ENCODE peak calls at places on chromosome 10, in seven cellular contexts. One of them, this sample, is unnamed.

GRCh38 chr10:43944742-43945730 is 296.4 kb upstream of the ZNF32 start:
- ATAC-seq in upper lobe of left lung: no peak
- ATAC-seq in GM12878: no peak
- ATAC-seq in heart left ventricle: peak; percentile 29
- ATAC-seq in body of pancreas: no peak
- ATAC-seq in HepG2: no peak
- ATAC-seq in A549: no peak
- ATAC-seq in this sample: no peak

GRCh38 chr10:953836-954235 is 22.3 kb upstream of the LARP4B start:
- ATAC-seq in upper lobe of left lung: no peak
- ATAC-seq in GM12878: no peak
- ATAC-seq in heart left ventricle: no peak
- ATAC-seq in body of pancreas: no peak
- ATAC-seq in HepG2: peak; percentile 25
- ATAC-seq in A549: no peak
- ATAC-seq in this sample: no peak

GRCh38 chr10:89164920-89165319 is 42.2 kb downstream of the CH25H start:
- ATAC-seq in upper lobe of left lung: no peak
- ATAC-seq in GM12878: no peak
- ATAC-seq in heart left ventricle: no peak
- ATAC-seq in body of pancreas: peak; percentile 59
- ATAC-seq in HepG2: peak; percentile 78
- ATAC-seq in A549: no peak
- ATAC-seq in this sample: no peak

GRCh38 chr10:35712486-35712885 is 70.4 kb upstream of the FZD8 start:
- ATAC-seq in upper lobe of left lung: no peak
- ATAC-seq in GM12878: no peak
- ATAC-seq in heart left ventricle: no peak
- ATAC-seq in body of pancreas: no peak
- ATAC-seq in HepG2: no peak
- ATAC-seq in A549: no peak
- ATAC-seq in this sample: no peak

GRCh38 chr10:70169011-70169410 is 1.3 kb downstream of the SAR1A start:
- ATAC-seq in upper lobe of left lung: no peak
- ATAC-seq in GM12878: no peak
- ATAC-seq in heart left ventricle: no peak
- ATAC-seq in body of pancreas: no peak
- ATAC-seq in HepG2: no peak
- ATAC-seq in A549: no peak
- ATAC-seq in this sample: no peak

GRCh38 chr10:71761541-71762113 is 11.7 kb downstream of the VSIR start:
- ATAC-seq in upper lobe of left lung: no peak
- ATAC-seq in GM12878: peak; percentile 55
- ATAC-seq in heart left ventricle: no peak
- ATAC-seq in body of pancreas: no peak
- ATAC-seq in HepG2: peak; percentile 66
- ATAC-seq in A549: no peak
- ATAC-seq in this sample: no peak

GRCh38 chr10:71622656-71623055 is 96.9 kb downstream of the C10orf105 start:
- ATAC-seq in upper lobe of left lung: no peak
- ATAC-seq in GM12878: no peak
- ATAC-seq in heart left ventricle: no peak
- ATAC-seq in body of pancreas: no peak
- ATAC-seq in HepG2: no peak
- ATAC-seq in A549: no peak
- ATAC-seq in this sample: no peak

GRCh38 chr10:122120008-122120744 is 131.2 kb downstream of the TACC2 start:
- ATAC-seq in upper lobe of left lung: no peak
- ATAC-seq in GM12878: no peak
- ATAC-seq in heart left ventricle: no peak
- ATAC-seq in body of pancreas: no peak
- ATAC-seq in HepG2: no peak
- ATAC-seq in A549: no peak
- ATAC-seq in this sample: no peak

GRCh38 chr10:97102441-97102840 is 83.3 kb downstream of the SLIT1 start:
- ATAC-seq in upper lobe of left lung: no peak
- ATAC-seq in GM12878: no peak
- ATAC-seq in heart left ventricle: peak; percentile 83
- ATAC-seq in body of pancreas: no peak
- ATAC-seq in HepG2: no peak
- ATAC-seq in A549: no peak
- ATAC-seq in this sample: no peak

GRCh38 chr10:24716295-24716694 is 7.4 kb downstream of the ARHGAP21 start:
- ATAC-seq in upper lobe of left lung: no peak
- ATAC-seq in GM12878: peak; percentile 70
- ATAC-seq in heart left ventricle: no peak
- ATAC-seq in body of pancreas: peak; percentile 20
- ATAC-seq in HepG2: no peak
- ATAC-seq in A549: no peak
- ATAC-seq in this sample: no peak

GRCh38 chr10:25531662-25532061 is 356.9 kb downstream of the GPR158 start:
- ATAC-seq in upper lobe of left lung: no peak
- ATAC-seq in GM12878: no peak
- ATAC-seq in heart left ventricle: no peak
- ATAC-seq in body of pancreas: no peak
- ATAC-seq in HepG2: no peak
- ATAC-seq in A549: no peak
- ATAC-seq in this sample: no peak

GRCh38 chr10:84534168-84534567 is 205.8 kb downstream of the CCSER2 start:
- ATAC-seq in upper lobe of left lung: no peak
- ATAC-seq in GM12878: peak; percentile 35
- ATAC-seq in heart left ventricle: no peak
- ATAC-seq in body of pancreas: no peak
- ATAC-seq in HepG2: no peak
- ATAC-seq in A549: no peak
- ATAC-seq in this sample: no peak

GRCh38 chr10:84632866-84633265 is 304.5 kb downstream of the CCSER2 start:
- ATAC-seq in upper lobe of left lung: no peak
- ATAC-seq in GM12878: no peak
- ATAC-seq in heart left ventricle: no peak
- ATAC-seq in body of pancreas: no peak
- ATAC-seq in HepG2: no peak
- ATAC-seq in A549: peak; percentile 50
- ATAC-seq in this sample: no peak

GRCh38 chr10:1403508-1404230 is 333.7 kb downstream of the ADARB2 start:
- ATAC-seq in upper lobe of left lung: no peak
- ATAC-seq in GM12878: peak; percentile 30
- ATAC-seq in heart left ventricle: no peak
- ATAC-seq in body of pancreas: no peak
- ATAC-seq in HepG2: peak; percentile 61
- ATAC-seq in A549: no peak
- ATAC-seq in this sample: no peak

GRCh38 chr10:47030191-47030698 is 119.0 kb downstream of the PTPN20 start:
- ATAC-seq in upper lobe of left lung: peak; percentile 39
- ATAC-seq in GM12878: no peak
- ATAC-seq in heart left ventricle: peak; percentile 22
- ATAC-seq in body of pancreas: no peak
- ATAC-seq in HepG2: no peak
- ATAC-seq in A549: no peak
- ATAC-seq in this sample: peak; percentile 38

GRCh38 chr10:74598891-74599566 is 227.4 kb upstream of the KAT6B start:
- ATAC-seq in upper lobe of left lung: peak; percentile 32
- ATAC-seq in GM12878: peak; percentile 95
- ATAC-seq in heart left ventricle: peak; percentile 81
- ATAC-seq in body of pancreas: peak; percentile 21
- ATAC-seq in HepG2: no peak
- ATAC-seq in A549: no peak
- ATAC-seq in this sample: no peak

GRCh38 chr10:44926771-44927751 is 15.9 kb downstream of the TMEM72 start:
- ATAC-seq in upper lobe of left lung: no peak
- ATAC-seq in GM12878: no peak
- ATAC-seq in heart left ventricle: no peak
- ATAC-seq in body of pancreas: peak; percentile 72
- ATAC-seq in HepG2: peak; percentile 76
- ATAC-seq in A549: no peak
- ATAC-seq in this sample: peak; percentile 59

GRCh38 chr10:63369711-63370110 is 96.1 kb downstream of the JMJD1C start:
- ATAC-seq in upper lobe of left lung: no peak
- ATAC-seq in GM12878: no peak
- ATAC-seq in heart left ventricle: no peak
- ATAC-seq in body of pancreas: no peak
- ATAC-seq in HepG2: no peak
- ATAC-seq in A549: no peak
- ATAC-seq in this sample: no peak

GRCh38 chr10:45809829-45810228 is 37.5 kb downstream of the AGAP4 start:
- ATAC-seq in upper lobe of left lung: no peak
- ATAC-seq in GM12878: no peak
- ATAC-seq in heart left ventricle: no peak
- ATAC-seq in body of pancreas: no peak
- ATAC-seq in HepG2: no peak
- ATAC-seq in A549: no peak
- ATAC-seq in this sample: no peak

GRCh38 chr10:17716161-17716560 is 35.8 kb upstream of the TMEM236 start:
- ATAC-seq in upper lobe of left lung: no peak
- ATAC-seq in GM12878: no peak
- ATAC-seq in heart left ventricle: no peak
- ATAC-seq in body of pancreas: no peak
- ATAC-seq in HepG2: no peak
- ATAC-seq in A549: no peak
- ATAC-seq in this sample: no peak

GRCh38 chr10:4607681-4608080 is 218.3 kb upstream of the AKR1E2 start:
- ATAC-seq in upper lobe of left lung: no peak
- ATAC-seq in GM12878: no peak
- ATAC-seq in heart left ventricle: no peak
- ATAC-seq in body of pancreas: no peak
- ATAC-seq in HepG2: no peak
- ATAC-seq in A549: no peak
- ATAC-seq in this sample: no peak

GRCh38 chr10:29669149-29669548 is 34.4 kb upstream of the SVIL start:
- ATAC-seq in upper lobe of left lung: peak; percentile 52
- ATAC-seq in GM12878: peak; percentile 38
- ATAC-seq in heart left ventricle: peak; percentile 43
- ATAC-seq in body of pancreas: no peak
- ATAC-seq in HepG2: no peak
- ATAC-seq in A549: no peak
- ATAC-seq in this sample: peak; percentile 65

GRCh38 chr10:70358446-70358845 is 24.0 kb downstream of the LRRC20 start:
- ATAC-seq in upper lobe of left lung: no peak
- ATAC-seq in GM12878: no peak
- ATAC-seq in heart left ventricle: no peak
- ATAC-seq in body of pancreas: no peak
- ATAC-seq in HepG2: no peak
- ATAC-seq in A549: no peak
- ATAC-seq in this sample: no peak

GRCh38 chr10:125151824-125152634 is 8.3 kb downstream of the CTBP2 start:
- ATAC-seq in upper lobe of left lung: peak; percentile 20
- ATAC-seq in GM12878: no peak
- ATAC-seq in heart left ventricle: no peak
- ATAC-seq in body of pancreas: no peak
- ATAC-seq in HepG2: no peak
- ATAC-seq in A549: no peak
- ATAC-seq in this sample: no peak
- H3K4me3 ChIP-seq in upper lobe of left lung: peak overlapping the region; percentile 46
- H3K4me3 ChIP-seq in GM12878: no peak overlapping the region
- H3K4me3 ChIP-seq in heart left ventricle: no peak overlapping the region
- H3K4me3 ChIP-seq in body of pancreas: no peak overlapping the region
- H3K4me3 ChIP-seq in HepG2: no peak overlapping the region
- H3K4me3 ChIP-seq in A549: no peak overlapping the region
- H3K4me3 ChIP-seq in this sample: no peak overlapping the region

GRCh38 chr10:95547791-95548435 is 13.3 kb downstream of the SORBS1 start:
- ATAC-seq in upper lobe of left lung: no peak
- ATAC-seq in GM12878: no peak
- ATAC-seq in heart left ventricle: no peak
- ATAC-seq in body of pancreas: no peak
- ATAC-seq in HepG2: no peak
- ATAC-seq in A549: no peak
- ATAC-seq in this sample: no peak
- TF ChIP-seq POLR2A in upper lobe of left lung: no peak
- TF ChIP-seq POLR2A in GM12878: no peak
- TF ChIP-seq POLR2A in heart left ventricle: no peak
- TF ChIP-seq POLR2A in body of pancreas: no peak
- TF ChIP-seq POLR2A in HepG2: no peak
- TF ChIP-seq POLR2A in A549: no peak
- TF ChIP-seq POLR2A in this sample: no peak

GRCh38 chr10:80157561-80157960 is 25.0 kb downstream of the PLAC9 start:
- ATAC-seq in upper lobe of left lung: no peak
- ATAC-seq in GM12878: no peak
- ATAC-seq in heart left ventricle: no peak
- ATAC-seq in body of pancreas: no peak
- ATAC-seq in HepG2: no peak
- ATAC-seq in A549: no peak
- ATAC-seq in this sample: no peak

GRCh38 chr10:80158126-80158525 is 25.6 kb downstream of the PLAC9 start:
- ATAC-seq in upper lobe of left lung: peak; percentile 4
- ATAC-seq in GM12878: no peak
- ATAC-seq in heart left ventricle: peak; percentile 6
- ATAC-seq in body of pancreas: no peak
- ATAC-seq in HepG2: no peak
- ATAC-seq in A549: no peak
- ATAC-seq in this sample: peak; percentile 1

GRCh38 chr10:80158598-80159127 is 26.1 kb downstream of the PLAC9 start:
- ATAC-seq in upper lobe of left lung: peak; percentile 87
- ATAC-seq in GM12878: no peak
- ATAC-seq in heart left ventricle: peak; percentile 80
- ATAC-seq in body of pancreas: peak; percentile 66
- ATAC-seq in HepG2: no peak
- ATAC-seq in A549: peak; percentile 91
- ATAC-seq in this sample: peak; percentile 90

GRCh38 chr10:80160361-80161128 is 28.0 kb downstream of the PLAC9 start:
- ATAC-seq in upper lobe of left lung: no peak
- ATAC-seq in GM12878: no peak
- ATAC-seq in heart left ventricle: no peak
- ATAC-seq in body of pancreas: no peak
- ATAC-seq in HepG2: no peak
- ATAC-seq in A549: no peak
- ATAC-seq in this sample: no peak

GRCh38 chr10:80159166-80159888 is 26.8 kb downstream of the PLAC9 start:
- ATAC-seq in upper lobe of left lung: no peak
- ATAC-seq in GM12878: no peak
- ATAC-seq in heart left ventricle: no peak
- ATAC-seq in body of pancreas: no peak
- ATAC-seq in HepG2: no peak
- ATAC-seq in A549: peak; percentile 36
- ATAC-seq in this sample: no peak
- H3K4me3 ChIP-seq in upper lobe of left lung: no peak overlapping the region
- H3K4me3 ChIP-seq in GM12878: no peak overlapping the region
- H3K4me3 ChIP-seq in heart left ventricle: no peak overlapping the region
- H3K4me3 ChIP-seq in body of pancreas: no peak overlapping the region
- H3K4me3 ChIP-seq in HepG2: no peak overlapping the region
- H3K4me3 ChIP-seq in A549: no peak overlapping the region
- H3K4me3 ChIP-seq in this sample: no peak overlapping the region

DNA sequence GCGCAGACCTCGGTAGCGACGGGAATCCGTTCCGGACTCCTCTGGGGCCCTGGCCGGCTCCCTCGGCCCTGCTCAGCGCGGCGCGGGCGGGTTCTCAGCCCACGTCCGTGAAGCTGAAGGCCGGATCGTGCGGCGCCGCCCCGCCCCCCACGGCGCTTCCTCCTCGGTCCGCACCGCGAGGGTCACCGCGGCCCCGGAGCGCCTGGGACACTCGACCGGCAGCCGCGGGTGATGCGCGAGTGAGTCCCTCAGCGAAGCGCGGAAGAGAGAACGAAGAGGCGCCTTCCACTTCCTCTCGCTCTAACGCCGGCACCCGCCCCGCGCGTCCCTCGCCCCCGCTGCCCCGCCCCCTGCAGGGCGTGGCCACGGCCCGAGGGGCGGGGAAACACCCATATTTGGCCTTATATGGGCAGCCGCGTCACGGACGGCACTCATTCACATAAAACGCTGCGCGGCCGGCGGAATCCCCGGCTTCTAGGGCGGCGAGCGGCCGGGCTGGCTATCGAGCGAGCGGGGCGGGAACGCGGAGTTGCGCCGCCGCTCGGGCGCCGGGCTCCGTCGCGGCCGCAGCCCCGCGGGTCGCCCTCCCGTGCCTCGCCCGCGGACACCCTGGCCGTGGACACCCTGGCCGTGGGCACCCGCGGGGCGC is at the start of gene DUSP5:
- ATAC-seq in upper lobe of left lung: peak; percentile 96
- ATAC-seq in GM12878: peak; percentile 51
- ATAC-seq in heart left ventricle: peak; percentile 62
- ATAC-seq in body of pancreas: peak; percentile 91
- ATAC-seq in HepG2: peak; percentile 81
- ATAC-seq in A549: peak; percentile 48
- ATAC-seq in this sample: peak; percentile 92
- TF ChIP-seq POLR2A in upper lobe of left lung: peak; percentile 91
- TF ChIP-seq POLR2A in GM12878: peak; percentile 90
- TF ChIP-seq POLR2A in heart left ventricle: peak; percentile 99
- TF ChIP-seq POLR2A in body of pancreas: peak; percentile 91
- TF ChIP-seq POLR2A in HepG2: no peak
- TF ChIP-seq POLR2A in A549: peak; percentile 98
- TF ChIP-seq POLR2A in this sample: peak; percentile 93